ENCODE peak calls at places on chromosomes 12 and 14, in five cellular contexts. W is HepG2, C is GM12878, L is K562, X is SK-N-SH. Y is an unnamed sample.

GRCh38 chr14:22837059-22837749 is 819 bp downstream of the MMP14 start:
- DNase-seq in W (peak; percentile 68), C (no peak), L (no peak), X (peak; percentile 62), Y (no peak)

GRCh38 chr12:130664772-130665171 is 51.3 kb downstream of the RIMBP2 start:
- DNase-seq in W (no peak), C (no peak), L (no peak), X (no peak), Y (no peak)

GRCh38 chr14:100303179-100303578 is 3.1 kb downstream of the SLC25A29 start:
- DNase-seq in W (no peak), C (no peak), L (peak; percentile 54), X (peak; percentile 72), Y (peak; percentile 38)

GRCh38 chr12:54195736-54196347 is 7.1 kb upstream of the SMUG1 start:
- DNase-seq in W (no peak), C (no peak), L (peak; percentile 77), X (peak; percentile 54), Y (peak; percentile 50)

GRCh38 chr14:76775695-76776305 is 14.5 kb downstream of the VASH1 start:
- DNase-seq in W (no peak), C (no peak), L (no peak), X (no peak), Y (no peak)

GRCh38 chr14:22737052-22737451 is 29.4 kb upstream of the OXA1L start:
- DNase-seq in W (no peak), C (no peak), L (no peak), X (no peak), Y (no peak)

GRCh38 chr12:95942532-95943230 is at the start of gene CCDC38:
- DNase-seq in W (peak; percentile 88), C (peak; percentile 57), L (no peak), X (peak; percentile 98), Y (peak; percentile 85)

GRCh38 chr12:12376636-12377448 is 20.0 kb downstream of the BORCS5 start:
- DNase-seq in W (peak; percentile 81), C (peak; percentile 55), L (peak; percentile 61), X (peak; percentile 66), Y (peak; percentile 68)

GRCh38 chr12:24705741-24706358 is 243.1 kb downstream of the BCAT1 start:
- DNase-seq in W (no peak), C (peak; percentile 80), L (no peak), X (no peak), Y (no peak)

GRCh38 chr12:1797011-1797901 is 23.1 kb upstream of the LRTM2 start:
- DNase-seq in W (no peak), C (no peak), L (no peak), X (peak; percentile 33), Y (no peak)

GRCh38 chr12:1795785-1796514 is 24.4 kb upstream of the LRTM2 start:
- DNase-seq in W (peak; percentile 56), C (peak; percentile 73), L (peak; percentile 82), X (peak; percentile 98), Y (peak; percentile 92)

GRCh38 chr12:1797991-1798733 is 22.2 kb upstream of the LRTM2 start:
- DNase-seq in W (no peak), C (no peak), L (no peak), X (peak; percentile 8), Y (no peak)

GRCh38 chr12:1795221-1795784 is 25.1 kb upstream of the LRTM2 start:
- DNase-seq in W (no peak), C (no peak), L (no peak), X (peak; percentile 9), Y (no peak)

DNA sequence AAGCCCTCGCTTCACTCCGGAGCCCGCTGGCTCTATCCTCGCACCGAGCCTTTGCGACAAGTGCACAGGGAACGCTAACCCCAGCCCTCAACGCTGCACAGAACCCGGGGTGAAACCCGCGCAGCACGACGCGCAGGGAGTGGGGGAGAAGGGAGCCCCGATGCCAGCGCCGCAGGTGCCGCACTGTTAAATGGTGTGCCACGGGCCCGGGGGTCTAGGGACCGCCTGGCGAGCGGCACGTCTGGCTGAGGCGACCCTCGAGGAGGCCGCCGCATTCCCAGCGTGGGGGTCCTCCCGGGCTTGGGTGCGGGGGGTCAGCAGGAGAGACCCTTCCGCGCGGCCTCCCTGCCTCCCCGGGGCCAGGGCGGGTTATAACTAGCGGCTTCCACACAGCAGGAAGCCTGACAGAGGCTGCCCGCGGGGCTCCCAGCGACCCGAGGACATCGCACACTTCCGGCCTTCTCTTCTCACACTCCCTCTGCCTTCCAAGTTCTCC is 23.8 kb upstream of the LRTM2 start:
- DNase-seq in W (no peak), C (no peak), L (no peak), X (no peak), Y (no peak)
- TF ChIP-seq FOXM1 in W (no peak), C (no peak), L (no peak), X (no peak), Y (no peak)

DNA sequence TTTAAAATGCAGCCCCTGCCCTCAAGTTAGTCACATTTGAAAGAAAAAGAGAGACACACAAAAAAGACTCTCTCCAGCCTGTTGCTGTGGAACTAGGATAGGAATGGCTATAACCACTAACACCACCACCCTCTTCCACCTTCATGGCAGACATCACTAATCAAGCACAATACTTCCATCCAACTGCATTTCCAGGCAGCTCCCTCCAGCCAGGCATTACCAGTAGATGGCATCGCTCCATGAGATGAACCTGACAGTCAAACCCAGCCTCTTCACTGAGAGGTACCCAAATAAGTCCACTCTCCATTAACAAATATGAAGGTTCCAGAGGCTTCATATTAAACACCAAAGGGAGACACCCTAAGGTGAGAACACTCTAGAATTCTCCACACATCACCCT is 24.4 kb downstream of the SLC8B1 start:
- DNase-seq in W (peak; percentile 15), C (no peak), L (peak; percentile 38), X (no peak), Y (no peak)
- TF ChIP-seq FOXM1 in W (no peak), C (no peak), L (no peak), X (no peak), Y (no peak)

GRCh38 chr12:123022846-123023245 is 42.4 kb downstream of the ARL6IP4 start:
- DNase-seq in W (no peak), C (no peak), L (no peak), X (no peak), Y (no peak)
- TF ChIP-seq FOXM1 in W (no peak), C (no peak), L (no peak), X (no peak), Y (no peak)

DNA sequence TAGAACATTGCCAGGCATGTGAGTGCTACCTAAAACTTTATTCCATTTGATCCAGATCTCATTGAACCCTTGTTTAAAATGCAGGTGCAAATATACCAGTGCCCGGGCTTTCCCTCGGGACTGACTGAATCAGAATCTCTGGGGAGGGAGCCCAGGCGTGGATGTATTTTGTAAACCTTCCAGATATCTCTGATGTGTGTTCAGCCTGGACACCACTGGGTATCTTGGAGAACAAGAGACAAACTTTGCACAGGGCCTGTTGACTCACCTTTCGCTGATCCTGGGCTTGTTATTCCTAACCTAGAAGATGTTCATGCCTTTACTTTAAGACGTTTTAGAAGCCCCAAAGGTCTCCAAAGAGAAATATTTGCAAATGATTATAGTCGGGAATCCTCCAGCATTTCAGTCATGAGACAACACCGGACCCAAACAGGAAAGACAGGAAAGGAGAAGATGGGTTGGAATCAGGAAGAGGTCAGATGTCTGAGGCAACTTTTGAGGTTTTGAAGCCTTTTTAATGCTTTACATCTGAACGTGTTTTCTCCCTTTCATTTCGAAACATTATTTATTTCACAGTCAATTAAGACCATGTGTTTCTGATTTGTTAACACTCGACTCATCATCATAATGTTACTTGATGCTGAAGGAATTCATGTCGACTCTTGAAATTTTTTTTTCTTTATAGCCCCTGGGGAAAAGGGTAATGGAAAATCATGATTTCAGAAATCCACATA is 118.6 kb downstream of the PLXNC1 start:
- DNase-seq in W (no peak), C (no peak), L (no peak), X (no peak), Y (no peak)
- TF ChIP-seq FOXM1 in W (no peak), C (no peak), L (no peak), X (no peak), Y (no peak)

Y was measured in HEK293T.